ENCODE peak calls at places on chromosomes 3 and 15, in eight cellular contexts. F, L, X, W, K, T, G and P are unnamed samples.

GRCh38 chr3:67526246-67526645 is 128.2 kb downstream of the SUCLG2 start:
- DNase-seq in K (no peak), G (no peak), L (no peak), T (no peak), X (no peak), F (no peak), W (no peak), P (no peak)

GRCh38 chr15:68822818-68823217 is 2.1 kb upstream of the ANP32A start:
- DNase-seq in F (no peak), T (no peak), L (no peak), W (no peak), X (no peak), K (no peak), G (no peak), P (no peak)

GRCh38 chr15:93955197-93955596 is 276.2 kb upstream of the MCTP2 start:
- DNase-seq in T (peak), W (no peak), F (no peak), G (no peak), K (no peak), X (no peak), L (no peak), P (no peak)

GRCh38 chr3:71581981-71582611 is 1.4 kb downstream of the FOXP1 start:
- DNase-seq in F (peak), G (peak), K (peak), T (peak), W (no peak), X (peak), L (peak), P (peak)

GRCh38 chr3:135366816-135367215 is 571.8 kb downstream of the EPHB1 start:
- DNase-seq in L (no peak), G (no peak), W (no peak), T (no peak), X (no peak), K (no peak), F (no peak), P (no peak)

GRCh38 chr3:30895329-30895728 is 868 bp upstream of the GADL1 start:
- DNase-seq in L (no peak), W (no peak), X (no peak), K (no peak), T (no peak), G (no peak), F (no peak), P (no peak)

GRCh38 chr15:70436428-70436827 is 326.9 kb downstream of the UACA start:
- DNase-seq in F (no peak), X (no peak), G (no peak), W (no peak), T (no peak), L (no peak), K (no peak), P (no peak)

GRCh38 chr15:79136434-79137046 is 46.0 kb upstream of the RASGRF1 start:
- DNase-seq in W (no peak), T (no peak), G (no peak), F (no peak), L (no peak), X (no peak), K (no peak), P (no peak)

GRCh38 chr3:114079761-114080160 is 23.2 kb downstream of the QTRT2 start:
- DNase-seq in W (no peak), L (no peak), K (no peak), T (no peak), G (no peak), X (no peak), F (no peak), P (peak)

GRCh38 chr3:72533584-72534473 is 314.4 kb downstream of the SHQ1 start:
- DNase-seq in G (no peak), F (no peak), T (no peak), L (no peak), X (no peak), K (no peak), W (no peak), P (no peak)

GRCh38 chr15:91678003-91678402 is 175.5 kb upstream of the SLCO3A1 start:
- DNase-seq in G (no peak), F (no peak), W (no peak), L (no peak), X (no peak), K (no peak), T (no peak), P (no peak)

GRCh38 chr3:11583638-11584046 is 60.1 kb downstream of the VGLL4 start:
- DNase-seq in L (peak), W (no peak), G (no peak), K (no peak), T (no peak), F (no peak), X (no peak), P (no peak)

GRCh38 chr3:46700772-46701171 is 420 bp upstream of the TMIE start:
- DNase-seq in W (no peak), G (peak), L (no peak), K (no peak), T (no peak), F (no peak), X (no peak), P (peak)

GRCh38 chr3:87397210-87397609 is 120.8 kb upstream of the POU1F1 start:
- DNase-seq in G (no peak), W (no peak), L (no peak), K (no peak), T (no peak), F (no peak), X (no peak), P (no peak)

GRCh38 chr3:176872771-176873209 is 324.5 kb downstream of the TBL1XR1 start:
- DNase-seq in W (no peak), F (no peak), X (no peak), L (peak), T (peak), G (no peak), K (peak), P (peak)

GRCh38 chr3:155908605-155909004 is 38.2 kb downstream of the GMPS start:
- DNase-seq in L (no peak), T (no peak), G (no peak), W (no peak), X (no peak), K (no peak), F (no peak), P (no peak)

GRCh38 chr3:42728056-42728455 is 25.5 kb upstream of the HHATL start:
- DNase-seq in K (no peak), X (no peak), W (peak), F (peak), G (no peak), L (no peak), T (no peak), P (no peak)

GRCh38 chr15:36254446-36254845 is 325.0 kb upstream of the CDIN1 start:
- DNase-seq in T (no peak), K (no peak), X (no peak), L (no peak), W (no peak), F (no peak), G (no peak), P (no peak)

GRCh38 chr3:27533718-27534578 is 49.8 kb upstream of the SLC4A7 start:
- DNase-seq in F (peak), X (peak), K (peak), T (peak), W (peak), L (no peak), G (peak), P (no peak)

GRCh38 chr15:56654624-56655023 is 78.7 kb downstream of the ZNF280D start:
- DNase-seq in W (no peak), F (no peak), T (no peak), X (no peak), G (no peak), L (no peak), K (no peak), P (no peak)

GRCh38 chr3:157436583-157437300 is at the start of gene PTX3:
- DNase-seq in G (peak), F (peak), L (peak), W (peak), T (no peak), X (no peak), K (no peak), P (peak)

GRCh38 chr3:84836961-84837360 is 121.8 kb upstream of the CADM2 start:
- DNase-seq in L (peak), G (no peak), X (no peak), F (peak), W (no peak), T (no peak), K (peak), P (no peak)

GRCh38 chr3:39126532-39127071 is 19.1 kb downstream of the TTC21A start:
- DNase-seq in L (peak), T (peak), K (no peak), X (no peak), G (peak), W (no peak), F (no peak), P (peak)

GRCh38 chr3:157438371-157438735 is 1.7 kb downstream of the PTX3 start:
- DNase-seq in G (peak), F (no peak), X (no peak), K (no peak), W (no peak), L (no peak), T (no peak), P (peak)

GRCh38 chr15:49135893-49136292 is 19.5 kb downstream of the COPS2 start:
- DNase-seq in T (no peak), W (no peak), F (no peak), G (no peak), X (no peak), K (no peak), L (no peak), P (no peak)

GRCh38 chr3:126081618-126082333 is 2.1 kb downstream of the SLC41A3 start:
- DNase-seq in X (no peak), W (no peak), L (no peak), G (peak), F (no peak), T (peak), K (peak), P (peak)
- TF ChIP-seq CTCF in X (peak), W (peak), L (peak), G (peak), F (peak), T (no peak), K (no peak), P (peak)

DNA sequence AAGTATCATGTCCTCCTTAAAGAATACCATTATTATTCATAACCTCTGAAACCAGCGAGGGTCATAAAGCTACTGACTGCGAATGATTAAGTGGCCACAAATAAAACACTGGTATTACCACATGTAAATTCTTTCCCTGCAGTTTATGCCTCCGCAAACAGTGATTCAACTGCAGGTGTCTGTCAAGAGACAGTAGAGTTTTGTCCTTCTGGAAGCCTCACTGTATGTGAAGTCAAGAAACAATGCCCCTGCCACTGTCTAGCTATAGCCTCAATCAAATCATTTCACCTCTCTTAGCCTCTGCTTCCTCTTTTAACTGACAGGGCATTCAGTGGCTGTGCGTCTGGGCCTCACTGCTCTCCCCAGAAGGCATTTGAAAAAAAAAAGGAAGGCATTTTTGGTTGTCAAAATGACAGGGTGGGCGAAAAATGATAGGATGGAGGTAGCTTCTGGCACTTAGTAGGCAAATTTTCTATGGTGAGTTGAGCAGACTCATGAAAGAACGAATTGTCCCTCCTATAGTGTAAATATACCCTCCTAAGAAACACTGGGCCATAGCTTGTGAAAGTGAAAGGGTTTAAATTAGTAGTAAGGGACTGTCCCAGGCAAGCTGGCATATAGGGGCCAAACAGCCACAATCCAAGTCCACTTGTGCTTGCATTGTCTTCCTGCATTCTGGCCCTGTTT is 66.7 kb downstream of the FILIP1L start:
- DNase-seq in G (no peak), K (no peak), L (no peak), W (no peak), F (peak), X (no peak), T (peak), P (no peak)
- H3K4me3 ChIP-seq in G (peak), K (no peak), L (no peak), W (no peak), F (no peak), X (no peak), T (no peak), P (no peak)

GRCh38 chr3:103440539-103441113 is 1005.8 kb downstream of the ZPLD1 start:
- DNase-seq in W (no peak), L (no peak), G (no peak), F (no peak), K (no peak), X (no peak), T (no peak), P (no peak)
- TF ChIP-seq CTCF in W (no peak), L (peak), G (no peak), F (peak), K (no peak), X (no peak), T (no peak), P (no peak)

GRCh38 chr3:29696311-29696710 is 415.4 kb downstream of the RBMS3 start:
- DNase-seq in T (no peak), W (no peak), K (no peak), G (no peak), L (no peak), F (no peak), X (no peak), P (no peak)

GRCh38 chr3:29694783-29695182 is 413.9 kb downstream of the RBMS3 start:
- DNase-seq in X (no peak), G (no peak), W (no peak), K (no peak), F (no peak), T (peak), L (no peak), P (peak)

GRCh38 chr3:29694331-29694730 is 413.5 kb downstream of the RBMS3 start:
- DNase-seq in T (no peak), X (no peak), F (no peak), L (no peak), K (no peak), W (no peak), G (no peak), P (no peak)

GRCh38 chr3:29695905-29696238 is 415.0 kb downstream of the RBMS3 start:
- DNase-seq in T (no peak), W (no peak), K (no peak), F (no peak), X (no peak), L (no peak), G (no peak), P (no peak)

DNA sequence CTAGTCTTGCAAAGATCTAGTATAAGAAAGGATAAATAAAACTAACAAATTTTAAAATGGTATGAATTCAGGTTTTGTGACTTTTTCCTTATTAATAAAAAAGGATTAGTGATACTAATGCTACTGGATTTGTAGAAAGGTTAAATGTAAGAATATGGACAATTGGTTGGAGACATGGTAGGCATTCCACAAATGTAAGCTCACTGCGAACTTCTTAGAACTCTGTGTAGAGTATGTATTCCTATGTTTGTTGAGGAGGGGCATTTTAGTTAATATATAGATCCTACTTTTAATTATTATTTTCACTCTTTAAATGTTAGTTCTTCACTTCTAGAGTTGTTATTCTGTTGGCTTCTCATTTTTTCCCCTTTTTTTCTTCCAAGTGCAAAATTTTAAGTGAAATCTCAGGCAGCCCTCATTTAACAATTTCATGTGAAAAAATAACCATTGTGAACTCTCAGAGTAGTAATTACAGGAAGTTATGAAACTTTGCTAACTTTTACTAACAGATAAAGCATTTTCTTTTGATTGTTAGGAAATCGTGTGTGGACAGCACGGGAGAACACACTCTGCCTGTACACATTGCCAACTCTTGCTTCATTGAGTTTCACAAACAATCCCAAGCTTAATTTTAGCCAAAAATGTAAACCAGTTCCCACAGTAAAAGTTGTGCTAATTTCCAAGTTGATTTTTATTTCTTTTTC is 414.5 kb downstream of the RBMS3 start:
- DNase-seq in T (no peak), L (no peak), W (no peak), F (no peak), X (no peak), G (no peak), K (no peak), P (no peak)
- H3K4me3 ChIP-seq in T (no peak), L (no peak), W (no peak), F (no peak), X (no peak), G (no peak), K (no peak), P (no peak)

GRCh38 chr3:128438488-128439072 is 28.1 kb downstream of the DNAJB8 start:
- DNase-seq in K (no peak), W (no peak), T (no peak), G (peak), X (no peak), L (no peak), F (no peak), P (peak)
- TF ChIP-seq CTCF in K (no peak), W (no peak), T (peak), G (no peak), X (no peak), L (peak), F (peak), P (peak)

GRCh38 chr3:89533320-89533719 is 425.9 kb downstream of the EPHA3 start:
- DNase-seq in X (no peak), K (no peak), T (no peak), W (no peak), L (no peak), G (no peak), F (no peak), P (no peak)
- H3K4me3 ChIP-seq in X (no peak), K (no peak), T (no peak), W (no peak), L (no peak), G (no peak), F (no peak), P (no peak)

GRCh38 chr3:152910966-152911365 is 76.0 kb downstream of the P2RY1 start:
- DNase-seq in X (no peak), G (no peak), F (no peak), T (no peak), W (no peak), L (no peak), K (no peak), P (no peak)

GRCh38 chr3:152905631-152906030 is 70.7 kb downstream of the P2RY1 start:
- DNase-seq in X (no peak), T (no peak), F (no peak), W (no peak), K (no peak), L (no peak), G (no peak), P (no peak)

GRCh38 chr3:152915695-152916094 is 80.8 kb downstream of the P2RY1 start:
- DNase-seq in W (no peak), F (no peak), G (no peak), T (no peak), L (no peak), K (no peak), X (no peak), P (no peak)

GRCh38 chr3:152909180-152909883 is 74.4 kb downstream of the P2RY1 start:
- DNase-seq in K (no peak), G (no peak), F (no peak), X (no peak), W (no peak), T (no peak), L (peak), P (no peak)

DNA sequence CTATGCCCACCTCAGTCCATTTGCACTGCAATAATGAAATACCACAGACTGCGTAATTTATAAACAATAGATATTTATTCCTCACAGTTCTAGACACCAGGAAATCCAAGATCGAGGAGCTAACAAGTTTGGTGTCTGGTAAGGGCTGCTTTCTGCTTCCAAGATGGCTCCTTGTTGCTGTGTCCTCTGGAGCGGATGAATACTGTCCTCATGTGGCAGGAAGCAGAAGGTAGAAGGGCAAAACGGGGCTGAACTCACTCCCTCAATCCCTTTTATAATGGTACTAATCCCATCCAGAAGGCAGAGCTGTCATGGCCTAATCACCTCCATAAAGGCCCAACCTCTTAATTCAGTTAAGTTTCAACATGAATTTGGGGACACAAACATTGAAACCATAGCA is 75.3 kb downstream of the P2RY1 start:
- DNase-seq in L (no peak), K (no peak), G (no peak), F (no peak), T (no peak), X (no peak), W (no peak), P (peak)
- TF ChIP-seq CTCF in L (no peak), K (no peak), G (no peak), F (no peak), T (peak), X (no peak), W (no peak), P (no peak)

GRCh38 chr3:149511040-149511626 is 36.6 kb downstream of the TM4SF4 start:
- DNase-seq in G (no peak), X (no peak), W (no peak), L (no peak), K (no peak), F (no peak), T (no peak), P (no peak)

GRCh38 chr3:149514471-149514870 is 40.0 kb downstream of the TM4SF4 start:
- DNase-seq in X (no peak), W (no peak), K (no peak), G (no peak), L (no peak), F (no peak), T (no peak), P (no peak)

GRCh38 chr3:149515242-149515641 is 40.7 kb downstream of the TM4SF4 start:
- DNase-seq in L (no peak), X (no peak), K (no peak), F (no peak), W (no peak), G (no peak), T (no peak), P (no peak)

GRCh38 chr3:149510480-149510879 is 36.0 kb downstream of the TM4SF4 start:
- DNase-seq in F (no peak), G (no peak), T (no peak), X (no peak), K (no peak), W (no peak), L (no peak), P (no peak)

DNA sequence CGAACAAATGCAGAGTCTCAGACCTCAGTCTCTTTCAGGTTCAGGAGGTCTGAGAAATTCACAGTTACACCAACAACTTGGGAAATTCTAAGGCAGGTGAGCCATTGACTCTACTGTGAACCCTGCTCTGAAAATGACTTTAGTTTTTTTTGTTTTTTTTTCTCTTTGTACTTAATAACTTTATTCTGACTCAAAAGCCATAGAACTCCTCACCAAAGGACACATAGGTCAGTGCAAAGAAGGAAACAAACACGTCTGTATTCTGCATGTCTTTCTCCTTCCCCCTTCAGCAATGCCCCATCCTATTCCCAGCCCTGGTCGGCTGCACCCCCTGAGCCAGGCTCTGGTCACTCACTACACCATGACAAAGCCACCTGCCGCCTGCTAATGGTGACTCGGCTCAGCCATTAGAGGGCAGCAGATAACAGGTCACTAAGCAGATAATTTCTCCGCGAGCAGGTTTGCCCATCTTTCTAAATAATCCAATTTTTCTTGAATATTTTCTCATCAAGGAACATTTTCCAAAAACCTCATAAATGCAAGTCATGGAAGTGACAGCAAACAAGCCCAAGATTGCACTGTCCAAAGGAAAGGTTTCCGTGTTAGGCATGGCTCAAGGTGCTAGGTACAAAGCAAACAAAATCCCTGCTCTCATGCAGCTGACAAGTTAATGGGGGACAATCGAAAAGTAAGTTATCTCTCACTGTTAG is 37.7 kb downstream of the TM4SF4 start:
- DNase-seq in X (no peak), K (peak), F (peak), T (peak), G (no peak), W (peak), L (peak), P (peak)
- H3K4me3 ChIP-seq in X (no peak), K (no peak), F (no peak), T (no peak), G (peak), W (no peak), L (no peak), P (no peak)